ENCODE peak calls at places on chromosomes 16 and 17, in four cellular contexts. U, K, N and V are unnamed samples.

GRCh38 chr16:22141746-22142145 is 20.6 kb upstream of the SDR42E2 start:
- DNase-seq in U (no peak), K (peak; percentile 47), N (peak; percentile 30), V (no peak)

GRCh38 chr17:56870163-56870651 is 36.3 kb downstream of the DGKE start:
- DNase-seq in U (no peak), K (no peak), N (peak; percentile 21), V (no peak)

GRCh38 chr17:39699818-39700147 is at the start of gene ERBB2:
- DNase-seq in U (peak; percentile 88), K (peak; percentile 84), N (peak; percentile 71), V (peak; percentile 75)

GRCh38 chr17:30594223-30594952 is 117.2 kb downstream of the GOSR1 start:
- DNase-seq in U (no peak), K (no peak), N (no peak), V (no peak)

GRCh38 chr16:84836234-84836647 is 16.5 kb downstream of the CRISPLD2 start:
- DNase-seq in U (peak; percentile 79), K (peak; percentile 100), N (peak; percentile 57), V (peak; percentile 100)

GRCh38 chr16:13435873-13436474 is 484.0 kb upstream of the ERCC4 start:
- DNase-seq in U (peak; percentile 26), K (no peak), N (no peak), V (no peak)

GRCh38 chr17:81404557-81405165 is 9.4 kb downstream of the BAHCC1 start:
- DNase-seq in U (no peak), K (no peak), N (no peak), V (no peak)

GRCh38 chr17:66711403-66711802 is 123.5 kb upstream of the CACNG5 start:
- DNase-seq in U (no peak), K (no peak), N (no peak), V (no peak)

GRCh38 chr16:19555938-19556778 is 655 bp downstream of the VPS35L start:
- DNase-seq in U (peak; percentile 72), K (peak; percentile 49), N (peak; percentile 6), V (peak; percentile 12)

GRCh38 chr17:72139213-72139612 is 18.4 kb downstream of the SOX9 start:
- DNase-seq in U (no peak), K (peak; percentile 81), N (peak; percentile 71), V (peak; percentile 65)

GRCh38 chr17:44900894-44901293 is 1.6 kb upstream of the EFTUD2 start:
- DNase-seq in U (peak; percentile 59), K (peak; percentile 89), N (peak; percentile 76), V (peak; percentile 79)

GRCh38 chr17:5584971-5585794 is 874 bp upstream of the NLRP1 start:
- DNase-seq in U (no peak), K (peak; percentile 93), N (peak; percentile 55), V (peak; percentile 90)

GRCh38 chr17:62809656-62810055 is 1.5 kb upstream of the MARCHF10 start:
- DNase-seq in U (no peak), K (peak; percentile 38), N (no peak), V (peak; percentile 42)

GRCh38 chr16:48961546-48961945 is 320.1 kb downstream of the CBLN1 start:
- DNase-seq in U (no peak), K (no peak), N (peak; percentile 88), V (peak; percentile 26)

GRCh38 chr16:87927195-87927562 is 9.2 kb downstream of the CA5A start:
- DNase-seq in U (no peak), K (no peak), N (no peak), V (no peak)

GRCh38 chr17:6084226-6085161 is 14.3 kb downstream of the WSCD1 start:
- DNase-seq in U (no peak), K (no peak), N (no peak), V (no peak)

GRCh38 chr17:69625449-69625848 is 211.0 kb downstream of the MAP2K6 start:
- DNase-seq in U (no peak), K (no peak), N (no peak), V (no peak)

GRCh38 chr17:61380217-61380835 is 19.3 kb upstream of the TBX2 start:
- DNase-seq in U (no peak), K (no peak), N (no peak), V (no peak)

GRCh38 chr16:13779676-13780075 is 140.3 kb upstream of the ERCC4 start:
- DNase-seq in U (no peak), K (no peak), N (no peak), V (no peak)

GRCh38 chr16:65905326-65905725 is 461.2 kb upstream of the CDH5 start:
- DNase-seq in U (no peak), K (no peak), N (no peak), V (no peak)

GRCh38 chr17:12765544-12765943 is 23.8 kb upstream of the ARHGAP44 start:
- DNase-seq in U (peak; percentile 75), K (peak; percentile 88), N (peak; percentile 52), V (peak; percentile 91)

GRCh38 chr17:82536220-82537201 is 17.0 kb downstream of the FOXK2 start:
- DNase-seq in U (peak; percentile 63), K (peak; percentile 88), N (peak; percentile 36), V (peak; percentile 84)

GRCh38 chr16:5649762-5650445 is 552.3 kb upstream of the EEF2KMT start:
- DNase-seq in U (no peak), K (no peak), N (no peak), V (no peak)

GRCh38 chr17:61157246-61157887 is 242.3 kb upstream of the TBX2 start:
- DNase-seq in U (peak; percentile 54), K (peak; percentile 83), N (no peak), V (peak; percentile 54)

GRCh38 chr17:47884427-47884740 is 11.7 kb upstream of the SP2 start:
- DNase-seq in U (no peak), K (no peak), N (no peak), V (no peak)

GRCh38 chr16:67613808-67614207 is 31.1 kb upstream of the CARMIL2 start:
- DNase-seq in U (no peak), K (no peak), N (peak; percentile 11), V (no peak)

GRCh38 chr17:1834378-1835149 is 4.8 kb downstream of the RPA1 start:
- DNase-seq in U (no peak), K (no peak), N (no peak), V (no peak)

GRCh38 chr16:29745126-29745852 is 501 bp downstream of the C16orf54 start:
- DNase-seq in U (no peak), K (no peak), N (no peak), V (no peak)

GRCh38 chr17:41382396-41382795 is 290 bp upstream of the KRT34 start:
- DNase-seq in U (no peak), K (peak; percentile 92), N (no peak), V (no peak)

GRCh38 chr16:84356591-84357116 is 11.7 kb upstream of the ATP2C2 start:
- DNase-seq in U (no peak), K (peak; percentile 5), N (peak; percentile 80), V (peak; percentile 23)

GRCh38 chr17:11954961-11955360 is 42.3 kb downstream of the ZNF18 start:
- DNase-seq in U (no peak), K (no peak), N (no peak), V (no peak)

GRCh38 chr17:64378890-64379354 is 11.7 kb downstream of the PECAM1 start:
- DNase-seq in U (no peak), K (no peak), N (peak; percentile 74), V (no peak)

GRCh38 chr16:66970775-66971725 is 10.0 kb downstream of the CES3 start:
- DNase-seq in U (no peak), K (peak; percentile 66), N (peak; percentile 25), V (peak; percentile 59)

DNA sequence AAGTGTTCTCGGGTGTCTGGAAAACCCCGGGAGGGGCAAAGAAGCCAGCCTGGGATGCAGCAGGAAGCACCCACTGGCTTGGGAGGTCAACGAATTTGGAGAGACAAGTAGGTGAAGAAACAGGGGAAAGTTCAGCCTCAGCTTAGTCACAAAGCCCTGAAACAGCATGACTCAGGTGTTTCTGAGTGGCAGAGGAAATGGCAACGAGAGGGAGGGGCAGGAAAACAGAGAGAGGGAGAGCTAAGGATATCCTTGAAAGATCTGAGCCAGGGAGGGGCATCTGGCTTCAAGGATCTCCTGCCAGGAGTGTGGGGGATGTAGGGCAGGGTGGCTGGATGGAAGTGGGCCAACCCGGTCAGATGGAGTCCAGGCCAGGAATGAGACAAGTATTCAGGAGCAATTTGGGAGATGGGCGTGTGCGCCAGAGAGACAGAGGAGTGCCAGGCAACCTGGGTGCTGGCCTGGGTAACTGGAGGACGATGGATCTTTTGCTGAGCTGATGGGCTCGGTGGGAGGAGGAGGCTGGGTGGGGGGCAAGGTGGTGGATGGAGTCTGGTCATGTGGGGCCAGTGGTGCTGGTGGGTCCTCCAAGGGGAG is 27.2 kb downstream of the ABCC3 start:
- DNase-seq in U (peak; percentile 80), K (peak; percentile 92), N (peak; percentile 100), V (peak; percentile 81)
- H2AFZ ChIP-seq in U (no peak overlapping the region), K (no peak overlapping the region), N (peak overlapping the region; percentile 15), V (peak overlapping the region; percentile 75)

GRCh38 chr17:164536-165235 is 16.8 kb downstream of the DOC2B start:
- DNase-seq in U (peak; percentile 80), K (peak; percentile 54), N (peak; percentile 21), V (peak; percentile 37)

GRCh38 chr17:163514-164103 is 17.8 kb downstream of the DOC2B start:
- DNase-seq in U (no peak), K (peak; percentile 14), N (peak; percentile 34), V (no peak)

GRCh38 chr17:161481-161880 is 20.0 kb downstream of the DOC2B start:
- DNase-seq in U (no peak), K (no peak), N (no peak), V (no peak)

GRCh38 chr17:160336-160735 is 21.1 kb downstream of the DOC2B start:
- DNase-seq in U (no peak), K (no peak), N (no peak), V (no peak)

GRCh38 chr17:162689-163088 is 18.8 kb downstream of the DOC2B start:
- DNase-seq in U (no peak), K (no peak), N (no peak), V (no peak)
- H2AFZ ChIP-seq in U (no peak overlapping the region), K (no peak overlapping the region), N (no peak overlapping the region), V (no peak overlapping the region)

GRCh38 chr16:81841709-81842108 is 62.6 kb downstream of the PLCG2 start:
- DNase-seq in U (no peak), K (no peak), N (no peak), V (no peak)

GRCh38 chr16:81838794-81839193 is 59.7 kb downstream of the PLCG2 start:
- DNase-seq in U (no peak), K (peak; percentile 51), N (peak; percentile 63), V (peak; percentile 42)

GRCh38 chr16:81846105-81846504 is 67.0 kb downstream of the PLCG2 start:
- DNase-seq in U (no peak), K (no peak), N (peak; percentile 52), V (no peak)

GRCh38 chr16:81843243-81843582 is 64.1 kb downstream of the PLCG2 start:
- DNase-seq in U (no peak), K (peak; percentile 14), N (no peak), V (no peak)

GRCh38 chr16:81842564-81843242 is 63.6 kb downstream of the PLCG2 start:
- DNase-seq in U (no peak), K (no peak), N (no peak), V (no peak)
- H2AFZ ChIP-seq in U (no peak overlapping the region), K (no peak overlapping the region), N (no peak overlapping the region), V (no peak overlapping the region)

GRCh38 chr17:3679186-3680126 is 10.8 kb downstream of the EMC6 start:
- DNase-seq in U (no peak), K (no peak), N (no peak), V (no peak)

GRCh38 chr17:3683054-3683511 is 12.9 kb downstream of the P2RX5 start:
- DNase-seq in U (no peak), K (peak; percentile 56), N (peak; percentile 35), V (no peak)

GRCh38 chr17:3681057-3681456 is 12.4 kb downstream of the EMC6 start:
- DNase-seq in U (no peak), K (no peak), N (no peak), V (no peak)

GRCh38 chr17:3682033-3682432 is 13.4 kb downstream of the EMC6 start:
- DNase-seq in U (no peak), K (no peak), N (no peak), V (no peak)

GRCh38 chr17:3681565-3681964 is 13.0 kb downstream of the EMC6 start:
- DNase-seq in U (no peak), K (no peak), N (no peak), V (no peak)
- H2AFZ ChIP-seq in U (no peak overlapping the region), K (no peak overlapping the region), N (no peak overlapping the region), V (no peak overlapping the region)